ENCODE peak calls at places on chromosomes 3 and 15, in four cellular contexts. D, G, W and O are unnamed samples.

GRCh38 chr15:68421798-68422402 is 10.1 kb downstream of the ITGA11 start:
- DNase-seq in D (no peak), G (no peak), W (no peak), O (no peak)

GRCh38 chr15:26971303-26972018 is 480 bp downstream of the GABRG3 start:
- DNase-seq in D (no peak), G (no peak), W (no peak), O (no peak)

GRCh38 chr3:130759692-130760338 is 13.2 kb upstream of the PIK3R4 start:
- DNase-seq in D (peak), G (peak), W (peak), O (no peak)

GRCh38 chr3:145557405-145557804 is 603.6 kb downstream of the PLOD2 start:
- DNase-seq in D (peak), G (no peak), W (no peak), O (no peak)

GRCh38 chr15:41490355-41490754 is 3.3 kb upstream of the ITPKA start:
- DNase-seq in D (no peak), G (peak), W (peak), O (peak)

GRCh38 chr3:107222927-107223326 is 154.3 kb upstream of the CCDC54 start:
- DNase-seq in D (no peak), G (no peak), W (no peak), O (no peak)

GRCh38 chr15:74892313-74892712 is 2.5 kb downstream of the MPI start:
- DNase-seq in D (no peak), G (no peak), W (no peak), O (no peak)

GRCh38 chr3:123310741-123311140 is 109.0 kb downstream of the SEC22A start:
- DNase-seq in D (no peak), G (no peak), W (no peak), O (no peak)

GRCh38 chr3:118526758-118527526 is 507.7 kb downstream of the IGSF11 start:
- DNase-seq in D (no peak), G (no peak), W (no peak), O (peak)

GRCh38 chr3:5009506-5010100 is 30.4 kb downstream of the BHLHE40 start:
- DNase-seq in D (no peak), G (no peak), W (no peak), O (no peak)

GRCh38 chr3:28287046-28287445 is 45.6 kb downstream of the CMC1 start:
- DNase-seq in D (no peak), G (no peak), W (no peak), O (no peak)

GRCh38 chr3:58534592-58535494 is 2.1 kb downstream of the ACOX2 start:
- DNase-seq in D (no peak), G (no peak), W (no peak), O (no peak)

GRCh38 chr3:36959821-36960220 is 15.0 kb upstream of the TRANK1 start:
- DNase-seq in D (no peak), G (no peak), W (no peak), O (no peak)

GRCh38 chr15:30872341-30872748 is 31.4 kb upstream of the FAN1 start:
- DNase-seq in D (no peak), G (no peak), W (no peak), O (no peak)

GRCh38 chr15:101810451-101810850 is 1.6 kb upstream of the OR4F15 start:
- DNase-seq in D (no peak), G (no peak), W (no peak), O (no peak)

GRCh38 chr3:57756528-57757401 is 656 bp downstream of the SLMAP start:
- DNase-seq in D (peak), G (peak), W (peak), O (no peak)

GRCh38 chr15:67125589-67126502 is 60.4 kb downstream of the SMAD3 start:
- DNase-seq in D (no peak), G (peak), W (no peak), O (no peak)

GRCh38 chr3:198071602-198072285 is 111.7 kb downstream of the LMLN start:
- DNase-seq in D (peak), G (peak), W (peak), O (peak)

GRCh38 chr3:170695486-170696069 is 109.7 kb upstream of the SLC7A14 start:
- DNase-seq in D (no peak), G (no peak), W (no peak), O (no peak)

GRCh38 chr15:44719293-44719999 is 8.1 kb downstream of the B2M start:
- DNase-seq in D (no peak), G (peak), W (peak), O (peak)

GRCh38 chr15:56425276-56425675 is 39.7 kb downstream of the MNS1 start:
- DNase-seq in D (no peak), G (no peak), W (no peak), O (no peak)

GRCh38 chr15:50145451-50145872 is 26.4 kb upstream of the ATP8B4 start:
- DNase-seq in D (peak), G (peak), W (peak), O (peak)

GRCh38 chr3:56357266-56357665 is 111.0 kb downstream of the ERC2 start:
- DNase-seq in D (peak), G (no peak), W (no peak), O (no peak)

GRCh38 chr15:91965501-91966180 is 112.1 kb downstream of the SLCO3A1 start:
- DNase-seq in D (no peak), G (no peak), W (no peak), O (no peak)

GRCh38 chr3:128991355-128991895 is 2.5 kb downstream of the CFAP92 start:
- DNase-seq in D (no peak), G (no peak), W (no peak), O (no peak)

GRCh38 chr3:138594150-138594934 is at the start of gene CEP70:
- DNase-seq in D (peak), G (peak), W (peak), O (peak)

GRCh38 chr3:158352551-158352950 is 218.4 kb upstream of the MLF1 start:
- DNase-seq in D (no peak), G (no peak), W (no peak), O (no peak)

GRCh38 chr15:25178835-25179672 is 224.3 kb downstream of the SNRPN start:
- DNase-seq in D (no peak), G (no peak), W (no peak), O (no peak)

GRCh38 chr3:171339606-171340005 is 120.6 kb downstream of the TNIK start:
- DNase-seq in D (no peak), G (no peak), W (no peak), O (no peak)

GRCh38 chr15:64701051-64701450 is 74.3 kb downstream of the RBPMS2 start:
- DNase-seq in D (no peak), G (no peak), W (no peak), O (no peak)

GRCh38 chr15:83112233-83112958 is 5.0 kb downstream of the TM6SF1 start:
- DNase-seq in D (no peak), G (peak), W (no peak), O (no peak)

GRCh38 chr3:56917740-56918568 is 116.2 kb upstream of the ARHGEF3 start:
- DNase-seq in D (no peak), G (no peak), W (no peak), O (peak)

GRCh38 chr15:29677871-29678431 is 144.3 kb downstream of the TJP1 start:
- DNase-seq in D (no peak), G (no peak), W (no peak), O (no peak)

GRCh38 chr3:126313580-126314304 is 43.5 kb downstream of the KLF15 start:
- DNase-seq in D (no peak), G (no peak), W (no peak), O (no peak)

GRCh38 chr3:72310028-72310987 is 525.4 kb upstream of the PROK2 start:
- DNase-seq in D (peak), G (peak), W (peak), O (peak)

GRCh38 chr3:182238141-182238540 is 526.4 kb downstream of the SOX2 start:
- DNase-seq in D (no peak), G (no peak), W (no peak), O (no peak)

GRCh38 chr15:62110000-62110851 is 43.4 kb downstream of the C2CD4A start:
- DNase-seq in D (no peak), G (no peak), W (no peak), O (no peak)

GRCh38 chr15:67901922-67902321 is 62.1 kb upstream of the RNU6-1 start:
- DNase-seq in D (no peak), G (no peak), W (no peak), O (no peak)

GRCh38 chr3:178385280-178385952 is 150.8 kb upstream of the KCNMB2 start:
- DNase-seq in D (peak), G (peak), W (peak), O (no peak)

DNA sequence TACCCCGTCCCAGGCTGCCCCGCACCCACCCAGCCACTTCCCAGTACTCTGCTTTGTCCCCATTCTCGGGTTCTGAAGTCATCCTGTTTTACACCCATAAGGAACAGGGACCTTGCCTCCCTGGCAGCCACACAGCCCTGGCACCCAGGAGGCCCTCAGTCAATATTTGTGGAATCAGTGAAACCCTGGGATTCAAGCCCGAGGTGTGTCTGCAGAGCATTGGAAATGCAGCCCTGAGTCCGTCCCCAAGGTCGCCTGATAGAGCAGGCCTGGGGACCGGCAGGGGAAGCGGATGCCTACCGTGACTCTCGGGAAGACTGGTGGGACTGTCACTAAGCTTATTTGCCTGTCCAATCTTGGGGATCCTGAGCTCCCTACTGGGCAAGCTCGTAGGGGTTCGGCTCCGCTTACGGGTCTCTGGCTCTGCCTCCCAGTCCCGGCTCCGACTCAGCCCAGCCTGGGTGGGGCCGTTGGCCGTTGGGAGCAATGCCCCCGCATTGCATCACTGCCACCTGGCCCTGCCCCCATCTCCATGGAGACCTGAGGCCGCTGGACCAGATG is 64.4 kb upstream of the TAMM41 start:
- DNase-seq in D (no peak), G (no peak), W (no peak), O (no peak)
- TF ChIP-seq TARDBP in D (no peak), G (no peak), W (no peak), O (no peak)

DNA sequence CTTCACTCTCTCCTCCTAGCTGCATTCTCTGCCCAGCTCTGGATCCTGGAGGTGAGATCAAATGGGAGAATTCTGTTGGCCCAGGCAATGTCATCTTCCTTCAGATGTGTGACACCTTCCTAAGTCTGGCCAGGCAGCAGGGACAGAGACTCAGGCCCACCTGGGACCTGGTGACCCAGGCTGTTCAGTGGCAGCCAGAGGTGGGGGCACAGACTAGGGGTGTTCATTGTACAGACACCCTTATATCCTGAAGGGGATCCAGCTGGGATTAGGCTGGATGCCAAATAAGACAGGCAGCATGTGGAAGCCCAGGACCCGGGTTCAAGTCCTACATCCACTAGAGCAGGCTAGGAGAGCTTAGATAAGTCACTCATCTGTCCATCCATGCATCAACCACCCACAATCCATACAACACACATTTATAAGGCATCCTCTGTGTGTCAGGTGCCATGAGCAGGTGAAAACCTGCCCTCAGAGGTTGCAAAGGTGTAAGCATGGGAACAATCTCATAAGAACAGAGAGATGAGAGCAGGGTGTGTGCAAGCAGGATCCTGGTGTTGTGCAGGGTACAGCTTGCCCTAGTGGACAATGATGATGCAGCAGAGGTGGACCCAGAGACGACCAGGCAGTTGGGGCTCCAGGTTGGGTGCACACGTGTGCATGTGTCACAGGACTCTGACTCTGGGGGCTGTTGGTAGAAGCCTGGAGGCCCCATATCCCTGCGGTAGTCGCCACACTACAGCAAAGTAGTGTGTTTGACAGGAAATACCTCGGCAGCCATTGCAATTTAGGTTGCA is 18.3 kb upstream of the RPL29 start:
- DNase-seq in D (no peak), G (no peak), W (no peak), O (no peak)
- TF ChIP-seq TARDBP in D (no peak), G (no peak), W (no peak), O (no peak)

DNA sequence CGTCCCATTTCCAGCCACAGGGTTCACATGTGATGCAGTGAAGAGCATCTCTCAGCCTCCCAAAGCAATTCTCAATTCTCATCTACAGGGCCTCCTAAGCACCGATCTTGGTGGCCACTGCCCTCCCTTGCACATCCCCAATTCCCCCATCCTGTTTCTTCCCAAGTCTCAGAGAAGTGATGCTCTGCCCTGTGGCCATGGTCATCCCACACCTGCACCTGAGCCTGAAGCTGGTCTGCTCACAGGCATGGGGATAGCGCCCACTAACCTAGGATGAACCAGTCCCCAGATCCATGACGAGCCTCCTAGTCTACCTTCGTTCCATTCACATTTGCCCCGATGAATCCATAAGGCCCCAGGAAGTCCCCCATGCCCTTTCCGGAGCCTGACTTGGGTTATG is 201.5 kb downstream of the UACA start:
- DNase-seq in D (no peak), G (no peak), W (no peak), O (no peak)
- TF ChIP-seq TARDBP in D (no peak), G (no peak), W (no peak), O (no peak)

DNA sequence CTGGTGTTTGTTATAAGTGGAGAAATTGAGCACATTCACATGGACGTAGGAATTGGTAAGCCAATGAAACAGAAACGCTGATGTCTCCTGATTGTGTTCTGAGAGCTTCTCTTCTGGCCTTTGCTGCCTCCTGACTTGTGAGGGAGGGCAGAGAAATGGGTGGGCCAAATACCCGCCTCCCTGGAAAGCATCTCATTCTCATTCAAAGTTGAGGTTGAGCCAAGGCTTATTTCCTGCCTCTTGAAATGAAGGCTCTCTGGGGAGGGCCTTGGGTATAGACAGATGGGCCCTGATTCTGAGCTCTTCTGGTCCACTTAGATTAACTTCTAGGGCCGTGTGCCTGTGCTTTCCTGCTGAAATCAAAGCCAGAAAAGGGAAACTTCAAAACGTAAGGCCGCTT is 57.4 kb upstream of the MYZAP start:
- DNase-seq in D (no peak), G (no peak), W (no peak), O (no peak)
- TF ChIP-seq TARDBP in D (no peak), G (no peak), W (no peak), O (no peak)

DNA sequence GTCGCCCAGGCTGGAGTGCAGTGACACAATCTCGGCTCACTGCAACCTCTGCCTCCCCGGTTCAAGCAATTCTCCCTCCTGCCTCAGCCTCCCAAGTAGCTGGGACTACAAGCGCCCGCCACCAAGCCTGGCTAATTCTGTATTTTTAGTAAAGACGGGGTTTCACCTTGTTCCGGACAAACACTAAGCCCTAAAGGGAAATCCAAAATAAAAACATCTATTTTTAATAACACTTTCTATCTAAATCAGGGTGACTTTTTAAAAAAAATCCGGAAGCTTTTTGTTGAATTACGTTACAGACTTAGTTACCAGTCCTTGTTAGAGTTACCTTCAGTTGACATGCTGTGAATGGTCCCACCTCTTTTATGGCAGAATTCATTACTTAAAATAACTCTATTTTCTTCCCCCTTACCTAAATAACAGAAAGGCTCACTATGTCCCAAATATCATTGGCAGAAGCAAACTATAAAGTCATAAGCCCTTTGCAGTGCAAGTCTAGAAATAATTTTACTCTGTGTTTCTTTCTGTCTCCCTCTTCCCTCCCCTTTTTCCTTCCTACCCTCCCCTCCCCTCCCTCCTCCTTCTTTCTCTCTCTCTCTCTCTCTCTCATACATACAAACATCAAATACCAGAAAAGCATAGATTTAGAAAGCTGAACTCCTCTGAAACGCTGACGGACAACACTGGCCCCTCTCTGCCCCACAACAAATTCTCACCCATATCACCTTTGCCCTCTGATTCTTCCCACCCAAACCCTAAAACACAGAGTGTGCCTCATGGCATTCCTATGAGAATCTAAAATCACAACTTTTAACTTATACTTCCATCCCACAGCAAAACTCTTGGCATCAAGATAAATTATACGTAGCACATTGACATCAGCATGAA is 18.3 kb downstream of the THBS1 start:
- DNase-seq in D (no peak), G (no peak), W (no peak), O (no peak)
- TF ChIP-seq TARDBP in D (no peak), G (no peak), W (no peak), O (no peak)